ENCODE peak calls at places on chromosomes 11 and 22, in seven cellular contexts. One of them, this sample, is unnamed.

GRCh38 chr11:65860278-65861164 is at the start of gene MUS81:
- DNase-seq in BE2C: peak
- DNase-seq in lower lobe of right lung: peak
- DNase-seq in epithelial cell of esophagus: peak
- DNase-seq in ovary: peak
- DNase-seq in Caco-2: peak
- DNase-seq in HCT116: peak
- DNase-seq in this sample: peak

GRCh38 chr11:94376841-94377240 is 24.4 kb downstream of the GPR83 start:
- DNase-seq in ovary: no peak
- DNase-seq in Caco-2: no peak
- DNase-seq in HCT116: no peak
- DNase-seq in lower lobe of right lung: no peak
- DNase-seq in BE2C: no peak
- DNase-seq in epithelial cell of esophagus: peak
- DNase-seq in this sample: no peak

GRCh38 chr11:369336-370018 is at the start of gene B4GALNT4:
- DNase-seq in HCT116: no peak
- DNase-seq in lower lobe of right lung: peak
- DNase-seq in BE2C: no peak
- DNase-seq in epithelial cell of esophagus: peak
- DNase-seq in Caco-2: peak
- DNase-seq in ovary: peak
- DNase-seq in this sample: peak

GRCh38 chr22:23278883-23279675 is 98.8 kb downstream of the BCR start:
- DNase-seq in epithelial cell of esophagus: peak
- DNase-seq in Caco-2: no peak
- DNase-seq in BE2C: no peak
- DNase-seq in lower lobe of right lung: peak
- DNase-seq in ovary: no peak
- DNase-seq in HCT116: no peak
- DNase-seq in this sample: no peak

GRCh38 chr22:48772286-48772907 is 1055.3 kb downstream of the BRD1 start:
- DNase-seq in HCT116: no peak
- DNase-seq in Caco-2: no peak
- DNase-seq in BE2C: no peak
- DNase-seq in ovary: no peak
- DNase-seq in epithelial cell of esophagus: no peak
- DNase-seq in lower lobe of right lung: no peak
- DNase-seq in this sample: no peak

GRCh38 chr22:46406349-46406748 is 70.8 kb downstream of the TRMU start:
- DNase-seq in HCT116: no peak
- DNase-seq in Caco-2: no peak
- DNase-seq in BE2C: no peak
- DNase-seq in ovary: no peak
- DNase-seq in epithelial cell of esophagus: no peak
- DNase-seq in lower lobe of right lung: no peak
- DNase-seq in this sample: no peak

GRCh38 chr11:123430736-123431356 is 777 bp downstream of the GRAMD1B start:
- DNase-seq in HCT116: no peak
- DNase-seq in BE2C: peak
- DNase-seq in epithelial cell of esophagus: peak
- DNase-seq in lower lobe of right lung: peak
- DNase-seq in ovary: peak
- DNase-seq in Caco-2: no peak
- DNase-seq in this sample: peak

GRCh38 chr11:65482306-65482850 is 16.5 kb upstream of the MALAT1 start:
- DNase-seq in ovary: no peak
- DNase-seq in BE2C: no peak
- DNase-seq in lower lobe of right lung: no peak
- DNase-seq in HCT116: no peak
- DNase-seq in epithelial cell of esophagus: no peak
- DNase-seq in Caco-2: no peak
- DNase-seq in this sample: no peak

GRCh38 chr11:48019230-48019584 is 38.8 kb downstream of the PTPRJ start:
- DNase-seq in Caco-2: no peak
- DNase-seq in ovary: no peak
- DNase-seq in BE2C: no peak
- DNase-seq in HCT116: no peak
- DNase-seq in lower lobe of right lung: no peak
- DNase-seq in epithelial cell of esophagus: no peak
- DNase-seq in this sample: no peak

GRCh38 chr22:50270302-50271010 is at the start of gene MAPK11:
- DNase-seq in HCT116: no peak
- DNase-seq in BE2C: peak
- DNase-seq in lower lobe of right lung: peak
- DNase-seq in Caco-2: peak
- DNase-seq in ovary: peak
- DNase-seq in epithelial cell of esophagus: peak
- DNase-seq in this sample: no peak

GRCh38 chr11:128574576-128575011 is 12.8 kb downstream of the ETS1 start:
- DNase-seq in BE2C: no peak
- DNase-seq in ovary: no peak
- DNase-seq in epithelial cell of esophagus: no peak
- DNase-seq in Caco-2: no peak
- DNase-seq in lower lobe of right lung: no peak
- DNase-seq in HCT116: no peak
- DNase-seq in this sample: no peak

GRCh38 chr11:33160147-33160546 is 1.1 kb downstream of the CSTF3 start:
- DNase-seq in HCT116: no peak
- DNase-seq in BE2C: no peak
- DNase-seq in ovary: no peak
- DNase-seq in lower lobe of right lung: no peak
- DNase-seq in Caco-2: peak
- DNase-seq in epithelial cell of esophagus: peak
- DNase-seq in this sample: no peak

GRCh38 chr22:48918585-48919186 is 909.0 kb downstream of the BRD1 start:
- DNase-seq in BE2C: no peak
- DNase-seq in lower lobe of right lung: no peak
- DNase-seq in Caco-2: no peak
- DNase-seq in HCT116: no peak
- DNase-seq in ovary: no peak
- DNase-seq in epithelial cell of esophagus: no peak
- DNase-seq in this sample: no peak

GRCh38 chr22:37225481-37225880 is 13.2 kb upstream of the SSTR3 start:
- DNase-seq in BE2C: no peak
- DNase-seq in lower lobe of right lung: no peak
- DNase-seq in epithelial cell of esophagus: no peak
- DNase-seq in HCT116: no peak
- DNase-seq in ovary: no peak
- DNase-seq in Caco-2: peak
- DNase-seq in this sample: no peak

GRCh38 chr11:83007909-83008580 is 63.7 kb downstream of the RAB30 start:
- DNase-seq in ovary: peak
- DNase-seq in lower lobe of right lung: peak
- DNase-seq in HCT116: no peak
- DNase-seq in epithelial cell of esophagus: no peak
- DNase-seq in BE2C: peak
- DNase-seq in Caco-2: peak
- DNase-seq in this sample: peak

GRCh38 chr11:8055111-8055835 is 25.7 kb upstream of the TUB start:
- DNase-seq in epithelial cell of esophagus: no peak
- DNase-seq in HCT116: no peak
- DNase-seq in lower lobe of right lung: no peak
- DNase-seq in Caco-2: no peak
- DNase-seq in BE2C: no peak
- DNase-seq in ovary: no peak
- DNase-seq in this sample: no peak

GRCh38 chr11:1785749-1786261 is 22.1 kb upstream of the CTSD start:
- DNase-seq in BE2C: no peak
- DNase-seq in HCT116: no peak
- DNase-seq in epithelial cell of esophagus: no peak
- DNase-seq in Caco-2: no peak
- DNase-seq in ovary: no peak
- DNase-seq in lower lobe of right lung: no peak
- DNase-seq in this sample: no peak
- TF ChIP-seq CTCF in BE2C: no peak
- TF ChIP-seq CTCF in HCT116: no peak
- TF ChIP-seq CTCF in epithelial cell of esophagus: no peak
- TF ChIP-seq CTCF in Caco-2: no peak
- TF ChIP-seq CTCF in ovary: no peak
- TF ChIP-seq CTCF in lower lobe of right lung: no peak
- TF ChIP-seq CTCF in this sample: no peak

DNA sequence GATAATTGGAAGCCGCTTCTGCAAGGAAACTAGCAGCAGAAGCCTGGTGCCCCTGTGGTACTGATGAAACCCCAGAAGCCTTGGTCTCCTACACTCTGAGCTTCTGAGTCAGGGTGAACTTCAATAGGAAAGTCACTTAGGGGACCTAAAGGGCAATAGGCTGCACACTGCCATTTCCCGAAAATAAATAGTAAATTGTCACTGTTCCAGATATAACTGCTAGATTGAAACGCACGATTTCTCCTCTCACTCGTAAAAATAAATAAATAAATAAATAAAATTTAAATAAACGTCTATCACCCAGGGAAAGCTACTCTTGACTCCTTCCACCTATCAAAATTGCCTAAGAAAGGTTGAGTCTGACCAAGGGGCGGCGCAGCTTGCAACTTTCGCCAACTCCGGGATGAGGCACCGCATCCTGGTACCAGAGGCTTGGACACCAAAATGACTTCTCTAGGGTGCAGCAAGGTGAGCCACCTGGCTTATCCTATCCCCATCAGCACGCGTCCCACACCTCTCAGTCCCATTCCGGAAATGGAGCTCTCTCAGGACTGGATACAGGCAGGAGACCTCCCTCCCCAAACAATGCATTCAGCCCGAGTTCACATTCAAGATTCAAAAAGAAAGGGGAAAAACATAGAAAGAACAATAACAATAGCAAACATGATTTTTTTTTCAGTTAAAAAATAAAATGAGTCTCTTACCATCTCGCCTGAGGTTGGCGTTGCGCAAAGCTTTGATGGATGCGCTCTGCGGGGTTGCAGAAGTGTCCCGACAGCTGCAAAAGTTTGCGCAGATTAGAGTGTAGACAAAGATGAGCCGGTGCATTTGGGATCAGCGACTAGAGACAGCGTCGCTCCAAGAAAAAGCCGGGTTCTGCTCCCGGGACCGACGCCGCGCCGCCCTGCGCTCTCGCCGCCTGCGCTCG is 583 bp downstream of the PDGFD start:
- DNase-seq in HCT116: no peak
- DNase-seq in lower lobe of right lung: no peak
- DNase-seq in BE2C: no peak
- DNase-seq in epithelial cell of esophagus: peak
- DNase-seq in Caco-2: no peak
- DNase-seq in ovary: peak
- DNase-seq in this sample: no peak
- TF ChIP-seq CTCF in HCT116: no peak
- TF ChIP-seq CTCF in lower lobe of right lung: no peak
- TF ChIP-seq CTCF in BE2C: no peak
- TF ChIP-seq CTCF in epithelial cell of esophagus: no peak
- TF ChIP-seq CTCF in Caco-2: no peak
- TF ChIP-seq CTCF in ovary: no peak
- TF ChIP-seq CTCF in this sample: no peak

GRCh38 chr11:34851916-34852315 is 64.3 kb downstream of the APIP start:
- DNase-seq in epithelial cell of esophagus: no peak
- DNase-seq in Caco-2: no peak
- DNase-seq in HCT116: no peak
- DNase-seq in BE2C: no peak
- DNase-seq in lower lobe of right lung: no peak
- DNase-seq in ovary: no peak
- DNase-seq in this sample: no peak
- TF ChIP-seq CTCF in epithelial cell of esophagus: no peak
- TF ChIP-seq CTCF in Caco-2: no peak
- TF ChIP-seq CTCF in HCT116: no peak
- TF ChIP-seq CTCF in BE2C: no peak
- TF ChIP-seq CTCF in lower lobe of right lung: no peak
- TF ChIP-seq CTCF in ovary: no peak
- TF ChIP-seq CTCF in this sample: no peak

DNA sequence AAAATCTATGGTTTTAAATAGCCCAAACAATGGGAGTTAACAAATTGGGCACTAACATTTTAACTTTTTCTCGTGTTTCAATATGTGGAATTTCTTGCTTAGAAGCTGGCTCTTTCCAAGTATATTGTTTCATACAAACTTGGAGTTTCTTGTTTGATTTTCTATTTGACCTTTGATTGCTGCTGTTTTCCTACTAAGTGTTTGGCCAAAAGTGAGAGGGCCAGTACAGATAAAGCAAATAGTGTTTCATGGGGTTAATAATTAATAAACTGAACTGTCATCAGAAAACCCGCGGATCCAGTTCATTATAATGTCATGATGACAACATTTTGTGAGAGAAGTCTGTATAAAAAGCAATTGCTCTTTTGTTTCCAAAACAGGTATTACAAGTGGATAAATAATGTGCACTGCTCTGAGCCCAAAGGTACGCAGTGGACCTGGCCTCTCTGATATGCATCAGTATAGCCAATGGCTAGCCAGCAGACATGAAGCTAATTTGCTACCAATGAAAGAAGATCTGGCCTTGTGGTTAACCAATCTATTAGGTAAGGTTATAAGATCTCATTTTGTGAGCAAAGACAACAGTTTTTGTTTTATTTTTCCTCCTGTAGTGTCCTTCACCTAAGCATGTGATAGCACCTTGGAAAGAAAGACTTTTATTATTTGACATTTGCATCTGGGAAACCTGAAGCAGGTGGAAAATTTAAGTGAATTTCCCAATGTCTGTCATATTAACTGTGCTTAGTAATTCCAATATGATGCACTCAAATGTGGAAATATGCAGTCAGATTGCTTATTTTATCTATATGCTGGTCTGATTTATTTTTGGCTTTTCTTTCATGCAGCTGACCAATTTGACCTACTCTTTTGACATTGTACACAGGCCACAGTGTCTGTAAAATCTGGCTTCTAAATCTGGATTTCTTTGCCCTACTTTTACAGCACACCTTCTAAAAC is 8.3 kb downstream of the GAS2 start:
- DNase-seq in epithelial cell of esophagus: peak
- DNase-seq in BE2C: no peak
- DNase-seq in HCT116: no peak
- DNase-seq in lower lobe of right lung: no peak
- DNase-seq in ovary: no peak
- DNase-seq in Caco-2: peak
- DNase-seq in this sample: no peak
- TF ChIP-seq CTCF in epithelial cell of esophagus: no peak
- TF ChIP-seq CTCF in BE2C: no peak
- TF ChIP-seq CTCF in HCT116: no peak
- TF ChIP-seq CTCF in lower lobe of right lung: no peak
- TF ChIP-seq CTCF in ovary: no peak
- TF ChIP-seq CTCF in Caco-2: no peak
- TF ChIP-seq CTCF in this sample: no peak

GRCh38 chr11:76083563-76084451 is 122.5 kb downstream of the WNT11 start:
- DNase-seq in HCT116: no peak
- DNase-seq in Caco-2: no peak
- DNase-seq in BE2C: no peak
- DNase-seq in epithelial cell of esophagus: no peak
- DNase-seq in lower lobe of right lung: no peak
- DNase-seq in ovary: no peak
- DNase-seq in this sample: no peak
- TF ChIP-seq CTCF in HCT116: no peak
- TF ChIP-seq CTCF in Caco-2: no peak
- TF ChIP-seq CTCF in BE2C: no peak
- TF ChIP-seq CTCF in epithelial cell of esophagus: no peak
- TF ChIP-seq CTCF in lower lobe of right lung: no peak
- TF ChIP-seq CTCF in ovary: no peak
- TF ChIP-seq CTCF in this sample: no peak

GRCh38 chr11:27717377-27717776 is 17.1 kb upstream of the BDNF start:
- DNase-seq in BE2C: no peak
- DNase-seq in Caco-2: no peak
- DNase-seq in HCT116: no peak
- DNase-seq in lower lobe of right lung: no peak
- DNase-seq in ovary: no peak
- DNase-seq in epithelial cell of esophagus: peak
- DNase-seq in this sample: no peak
- TF ChIP-seq CTCF in BE2C: peak
- TF ChIP-seq CTCF in Caco-2: no peak
- TF ChIP-seq CTCF in HCT116: peak
- TF ChIP-seq CTCF in lower lobe of right lung: no peak
- TF ChIP-seq CTCF in ovary: no peak
- TF ChIP-seq CTCF in epithelial cell of esophagus: peak
- TF ChIP-seq CTCF in this sample: peak

GRCh38 chr11:90148900-90149299 is 14.4 kb downstream of the NAALAD2 start:
- DNase-seq in HCT116: no peak
- DNase-seq in lower lobe of right lung: no peak
- DNase-seq in BE2C: no peak
- DNase-seq in ovary: no peak
- DNase-seq in Caco-2: no peak
- DNase-seq in epithelial cell of esophagus: no peak
- DNase-seq in this sample: no peak
- TF ChIP-seq CTCF in HCT116: peak
- TF ChIP-seq CTCF in lower lobe of right lung: no peak
- TF ChIP-seq CTCF in BE2C: peak
- TF ChIP-seq CTCF in ovary: no peak
- TF ChIP-seq CTCF in Caco-2: peak
- TF ChIP-seq CTCF in epithelial cell of esophagus: no peak
- TF ChIP-seq CTCF in this sample: no peak

This sample was measured in D721Med.